ENCODE peak calls at places on chromosomes 4 and X, in seven cellular contexts. U is PC-9, X is mammary epithelial cell, B is GM20000, S is fibroblast of mammary gland, Y is upper lobe of left lung, A is keratinocyte. W is an unnamed sample.

GRCh38 chr4:81032174-81032551 is 1.7 kb downstream of the BMP3 start:
- DNase-seq in X (no peak), U (no peak), S (no peak), B (no peak), A (no peak), Y (no peak), W (no peak)

GRCh38 chr4:7021355-7021754 is 21.8 kb upstream of the TADA2B start:
- DNase-seq in S (no peak), X (no peak), A (no peak), B (no peak), Y (no peak), U (no peak), W (no peak)

GRCh38 chr4:136002316-136002715 is 1530.0 kb downstream of the PCDH18 start:
- DNase-seq in Y (no peak), U (no peak), A (no peak), B (no peak), S (no peak), X (no peak), W (no peak)

GRCh38 chr4:102627831-102628523 is 126.8 kb downstream of the NFKB1 start:
- DNase-seq in U (peak; percentile 3), A (no peak), B (peak; percentile 11), X (peak; percentile 97), Y (no peak), S (peak; percentile 88), W (no peak)

GRCh38 chrX:38305971-38306370 is 21.3 kb downstream of the RPGR start:
- DNase-seq in Y (no peak), S (peak; percentile 92), X (no peak), A (no peak), U (no peak), B (no peak), W (no peak)

GRCh38 chr4:90220453-90220852 is 93.3 kb downstream of the CCSER1 start:
- DNase-seq in X (no peak), Y (no peak), A (no peak), S (no peak), U (no peak), B (no peak), W (no peak)

GRCh38 chr4:123191728-123192127 is 204.9 kb upstream of the SPRY1 start:
- DNase-seq in U (no peak), S (no peak), X (no peak), Y (no peak), B (no peak), A (no peak), W (no peak)

GRCh38 chr4:31169851-31170250 is 449.7 kb downstream of the PCDH7 start:
- DNase-seq in U (no peak), A (no peak), B (no peak), X (no peak), S (no peak), Y (no peak), W (no peak)

GRCh38 chr4:1981251-1982055 is 27.3 kb downstream of the NELFA start:
- DNase-seq in U (peak; percentile 32), Y (peak; percentile 70), S (peak; percentile 34), A (no peak), B (no peak), X (no peak), W (no peak)

GRCh38 chr4:113222431-113222979 is 173.1 kb downstream of the ANK2 start:
- DNase-seq in B (no peak), A (no peak), U (no peak), X (no peak), S (peak; percentile 40), Y (no peak), W (no peak)
- TF ChIP-seq CTCF in B (no peak), A (no peak), U (no peak), X (no peak), S (peak; percentile 2), Y (no peak), W (no peak)

DNA sequence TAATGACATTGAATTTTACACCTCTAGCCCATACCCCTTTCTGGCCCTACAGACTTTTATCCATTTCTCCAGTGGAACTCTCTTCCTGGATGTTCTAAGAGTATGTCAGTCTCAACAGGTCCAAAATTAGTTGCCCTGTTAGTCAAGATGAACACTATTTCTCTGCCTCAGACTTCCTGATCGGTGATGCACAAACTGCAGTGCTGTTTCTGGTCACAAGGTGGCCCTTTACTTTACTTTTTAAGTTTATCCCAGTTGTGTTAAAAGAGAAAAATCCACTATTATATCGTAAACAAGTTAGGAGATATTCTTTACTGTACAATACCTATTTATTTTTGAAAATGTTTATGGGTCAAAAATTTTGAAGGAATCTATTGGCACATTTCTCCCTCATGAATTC is 13.1 kb downstream of the TCEAL7 start:
- DNase-seq in B (peak; percentile 39), S (peak; percentile 63), U (peak; percentile 31), X (peak; percentile 28), A (no peak), Y (no peak), W (no peak)
- TF ChIP-seq CTCF in B (peak; percentile 10), S (peak; percentile 76), U (peak; percentile 79), X (peak; percentile 74), A (peak; percentile 65), Y (peak; percentile 55), W (peak; percentile 42)

GRCh38 chr4:75432683-75433082 is 81.5 kb downstream of the RCHY1 start:
- DNase-seq in A (no peak), X (peak; percentile 17), B (no peak), U (no peak), Y (no peak), S (peak; percentile 28), W (no peak)
- TF ChIP-seq CTCF in A (peak; percentile 39), X (peak; percentile 41), B (peak; percentile 34), U (peak; percentile 25), Y (no peak), S (peak; percentile 48), W (peak; percentile 14)

GRCh38 chrX:10598540-10598939 is 21.8 kb downstream of the MID1 start:
- DNase-seq in S (no peak), Y (no peak), A (no peak), X (no peak), U (no peak), B (no peak), W (no peak)

GRCh38 chrX:10602646-10603045 is 17.7 kb downstream of the MID1 start:
- DNase-seq in Y (no peak), B (no peak), S (no peak), U (no peak), A (no peak), X (no peak), W (no peak)

GRCh38 chrX:10600479-10600878 is 19.9 kb downstream of the MID1 start:
- DNase-seq in U (no peak), B (no peak), A (no peak), Y (no peak), S (no peak), X (no peak), W (no peak)

GRCh38 chrX:10603612-10604011 is 16.8 kb downstream of the MID1 start:
- DNase-seq in X (no peak), U (no peak), S (no peak), B (no peak), Y (no peak), A (no peak), W (no peak)

DNA sequence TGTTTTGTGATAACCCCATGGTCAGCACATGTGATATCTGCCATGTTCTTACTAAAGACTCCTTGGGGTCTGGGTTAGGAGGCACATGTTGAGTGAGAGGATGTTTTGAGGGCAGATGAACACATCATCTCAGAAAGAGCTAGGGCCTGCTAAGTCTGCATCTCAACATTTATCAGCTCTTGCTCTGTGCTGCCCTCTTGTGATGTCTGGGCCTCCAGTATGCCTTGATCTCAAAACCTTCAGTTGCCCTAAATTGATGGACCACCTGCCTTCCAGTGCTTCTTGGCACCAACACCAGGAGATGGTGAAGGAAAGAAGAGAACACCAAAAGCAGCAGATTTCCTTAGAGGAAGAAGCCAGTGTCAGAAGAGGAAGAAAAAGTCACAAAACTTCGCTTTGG is 22.5 kb downstream of the MID1 start:
- DNase-seq in A (no peak), Y (no peak), S (peak; percentile 64), B (no peak), X (no peak), U (no peak), W (no peak)
- TF ChIP-seq CTCF in A (peak; percentile 76), Y (no peak), S (peak; percentile 65), B (peak; percentile 32), X (peak; percentile 65), U (peak; percentile 56), W (peak; percentile 21)

DNA sequence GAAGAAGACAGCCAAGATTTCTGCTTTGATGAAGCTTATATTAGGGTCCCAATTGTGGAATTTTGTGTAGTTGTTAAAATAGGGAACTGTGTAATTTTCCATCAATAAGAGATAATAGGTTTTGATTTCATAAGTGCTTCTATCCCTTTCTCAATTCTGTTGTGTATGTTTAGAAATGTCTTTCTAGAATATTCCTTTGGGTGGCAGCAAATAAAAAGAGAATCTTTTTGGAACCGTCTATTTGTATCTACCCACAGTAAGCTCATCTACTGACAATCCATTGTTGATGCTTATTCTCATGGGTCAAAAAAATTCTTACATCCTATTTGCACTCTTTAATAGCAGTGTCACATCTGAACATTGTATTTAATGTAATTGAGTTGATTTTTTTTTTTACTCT is 61.7 kb downstream of the TMA16 start:
- DNase-seq in U (no peak), B (peak; percentile 32), X (no peak), Y (no peak), S (peak; percentile 11), A (no peak), W (no peak)
- TF ChIP-seq CTCF in U (no peak), B (peak; percentile 16), X (peak; percentile 16), Y (peak; percentile 19), S (peak; percentile 4), A (no peak), W (peak; percentile 46)

GRCh38 chrX:84721416-84721815 is 219.2 kb upstream of the HDX start:
- DNase-seq in S (no peak), X (no peak), U (no peak), Y (no peak), B (no peak), A (no peak), W (no peak)
- TF ChIP-seq CTCF in S (no peak), X (no peak), U (no peak), Y (no peak), B (no peak), A (no peak), W (no peak)